ENCODE peak calls at places on chromosome 9, in seven cellular contexts. V is gastrocnemius medialis, R is sigmoid colon, S is A549, C is heart left ventricle, G is H54, U is stomach. I is an unnamed sample.

GRCh38 chr9:109452761-109453160 is 45.3 kb downstream of the PTPN3 start:
- DNase-seq in V (peak; percentile 58), R (no peak), S (peak; percentile 76), C (no peak), G (peak; percentile 85), U (no peak), I (no peak)

GRCh38 chr9:108073823-108074222 is 584.3 kb upstream of the KLF4 start:
- DNase-seq in V (no peak), R (no peak), S (no peak), C (no peak), G (no peak), U (no peak), I (no peak)

GRCh38 chr9:135983745-135984710 is 22.9 kb upstream of the UBAC1 start:
- DNase-seq in V (no peak), R (no peak), S (no peak), C (no peak), G (no peak), U (no peak), I (no peak)

GRCh38 chr9:137145731-137146526 is 7.0 kb downstream of the GRIN1 start:
- DNase-seq in V (no peak), R (no peak), S (peak; percentile 37), C (no peak), G (no peak), U (no peak), I (no peak)

GRCh38 chr9:36964791-36965190 is 69.3 kb downstream of the PAX5 start:
- DNase-seq in V (no peak), R (no peak), S (no peak), C (no peak), G (no peak), U (no peak), I (no peak)

GRCh38 chr9:124873664-124874063 is 11.7 kb downstream of the ARPC5L start:
- DNase-seq in V (no peak), R (no peak), S (no peak), C (no peak), G (peak; percentile 94), U (no peak), I (no peak)

GRCh38 chr9:7656648-7657047 is 142.9 kb downstream of the DMAC1 start:
- DNase-seq in V (no peak), R (no peak), S (peak; percentile 1), C (peak; percentile 16), G (no peak), U (peak; percentile 26), I (peak; percentile 6)

GRCh38 chr9:133148351-133149129 is 15.2 kb downstream of the GBGT1 start:
- DNase-seq in V (peak; percentile 52), R (peak; percentile 88), S (no peak), C (no peak), G (peak; percentile 64), U (peak; percentile 68), I (peak; percentile 67)

GRCh38 chr9:111601237-111602018 is 2.0 kb upstream of the PTGR1 start:
- DNase-seq in V (no peak), R (no peak), S (peak; percentile 94), C (no peak), G (no peak), U (no peak), I (no peak)

GRCh38 chr9:137349471-137350033 is 47.5 kb upstream of the NRARP start:
- DNase-seq in V (no peak), R (no peak), S (no peak), C (no peak), G (no peak), U (peak; percentile 22), I (no peak)

GRCh38 chr9:73129941-73130695 is 21.5 kb upstream of the ANXA1 start:
- DNase-seq in V (no peak), R (no peak), S (no peak), C (no peak), G (no peak), U (no peak), I (no peak)

GRCh38 chr9:73131376-73131775 is 20.3 kb upstream of the ANXA1 start:
- DNase-seq in V (no peak), R (no peak), S (no peak), C (no peak), G (no peak), U (no peak), I (no peak)

GRCh38 chr9:73133921-73134407 is 17.7 kb upstream of the ANXA1 start:
- DNase-seq in V (no peak), R (no peak), S (peak; percentile 95), C (no peak), G (no peak), U (no peak), I (no peak)

GRCh38 chr9:73133042-73133651 is 18.5 kb upstream of the ANXA1 start:
- DNase-seq in V (no peak), R (no peak), S (no peak), C (no peak), G (no peak), U (no peak), I (no peak)

GRCh38 chr9:73132034-73132776 is 19.5 kb upstream of the ANXA1 start:
- DNase-seq in V (peak; percentile 44), R (peak; percentile 86), S (peak; percentile 86), C (peak; percentile 76), G (peak; percentile 41), U (peak; percentile 61), I (peak; percentile 77)
- TF ChIP-seq POLR2A in V (peak; percentile 46), R (no peak), S (no peak), C (no peak), G (peak; percentile 17), U (no peak), I (no peak)

GRCh38 chr9:122307036-122307435 is 42.4 kb downstream of the MRRF start:
- DNase-seq in V (no peak), R (no peak), S (no peak), C (peak; percentile 25), G (no peak), U (no peak), I (no peak)
- TF ChIP-seq POLR2A in V (no peak), R (no peak), S (no peak), C (no peak), G (no peak), U (no peak), I (no peak)

GRCh38 chr9:34045903-34046302 is 2.8 kb downstream of the UBAP2 start:
- DNase-seq in V (no peak), R (no peak), S (no peak), C (no peak), G (no peak), U (no peak), I (no peak)

GRCh38 chr9:34049630-34050384 is 1.1 kb upstream of the UBAP2 start:
- DNase-seq in V (no peak), R (no peak), S (no peak), C (no peak), G (no peak), U (peak; percentile 28), I (no peak)

GRCh38 chr9:34047864-34048729 is 590 bp downstream of the UBAP2 start:
- DNase-seq in V (peak; percentile 54), R (peak; percentile 77), S (peak; percentile 56), C (peak; percentile 32), G (no peak), U (peak; percentile 37), I (peak; percentile 32)

GRCh38 chr9:34048730-34049629 is at the start of gene UBAP2:
- DNase-seq in V (peak; percentile 96), R (peak; percentile 99), S (peak; percentile 99), C (peak; percentile 98), G (peak; percentile 74), U (peak; percentile 99), I (peak; percentile 98)

DNA sequence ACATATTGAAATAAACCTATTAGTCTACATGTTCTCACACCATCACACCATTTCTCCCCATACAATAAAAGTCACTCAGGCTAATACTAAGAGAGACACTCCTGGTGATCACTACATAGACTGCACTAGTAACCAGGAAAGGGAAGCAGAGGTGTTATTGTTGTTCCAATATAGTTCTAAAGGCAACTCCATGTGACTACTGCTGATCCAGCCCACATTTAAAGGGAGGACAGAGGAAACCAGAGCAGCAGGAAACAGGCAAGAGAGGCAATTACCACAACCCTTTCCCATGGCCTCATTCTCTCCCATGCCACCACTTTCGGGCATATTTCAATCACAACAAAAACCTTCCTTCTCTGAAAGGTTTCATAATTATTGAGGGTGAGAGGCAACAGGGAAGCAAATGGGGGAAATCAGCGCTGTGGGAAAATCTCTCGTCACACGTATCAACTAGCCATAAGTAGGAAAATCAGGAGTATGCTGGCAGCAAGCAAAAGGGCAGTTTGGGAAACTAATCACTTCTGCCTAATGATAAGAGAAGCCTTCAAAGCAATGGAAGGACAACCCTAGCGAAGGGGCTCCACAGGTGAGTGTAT is 1.8 kb downstream of the UBAP2 start:
- DNase-seq in V (no peak), R (no peak), S (no peak), C (no peak), G (no peak), U (no peak), I (no peak)
- TF ChIP-seq POLR2A in V (no peak), R (no peak), S (no peak), C (no peak), G (no peak), U (no peak), I (no peak)

GRCh38 chr9:134372621-134373267 is 46.5 kb downstream of the RXRA start:
- DNase-seq in V (no peak), R (peak; percentile 87), S (no peak), C (no peak), G (peak; percentile 70), U (no peak), I (no peak)
- TF ChIP-seq POLR2A in V (no peak), R (no peak), S (no peak), C (no peak), G (no peak), U (no peak), I (no peak)

I was measured in thyroid gland.